ENCODE peak calls at places on chromosomes 6 and 20, in eight cellular contexts. O, X, G, R, A, V, B and H are unnamed samples.
A peak's percentile ranks its signal among the peaks of the same experiment; 100 is the strongest.

GRCh38 chr20:1841554-1842140 is 53.6 kb upstream of the SIRPA start:
- DNase-seq in O (no peak), X (no peak), G (no peak), R (no peak), A (peak; percentile 53), V (no peak), B (no peak), H (no peak)

GRCh38 chr6:109793793-109794192 is 102.7 kb downstream of the FIG4 start:
- DNase-seq in O (peak; percentile 94), X (no peak), G (no peak), R (peak; percentile 87), A (no peak), V (no peak), B (no peak), H (peak; percentile 51)

GRCh38 chr6:1858191-1858590 is 248.5 kb downstream of the FOXC1 start:
- DNase-seq in O (no peak), X (no peak), G (no peak), R (no peak), A (no peak), V (no peak), B (no peak), H (no peak)

GRCh38 chr20:10665027-10665561 is 8.7 kb downstream of the JAG1 start:
- DNase-seq in O (no peak), X (no peak), G (no peak), R (no peak), A (no peak), V (no peak), B (no peak), H (no peak)

GRCh38 chr6:11911535-11911934 is 100.6 kb upstream of the HIVEP1 start:
- DNase-seq in O (no peak), X (no peak), G (peak; percentile 31), R (no peak), A (no peak), V (no peak), B (no peak), H (no peak)

GRCh38 chr6:11710968-11711643 is 67.5 kb downstream of the ADTRP start:
- DNase-seq in O (no peak), X (no peak), G (no peak), R (no peak), A (no peak), V (no peak), B (no peak), H (no peak)

GRCh38 chr6:150865406-150866146 is at the start of gene MTHFD1L:
- DNase-seq in O (peak; percentile 89), X (peak; percentile 75), G (peak; percentile 86), R (peak; percentile 81), A (peak; percentile 55), V (peak; percentile 44), B (peak; percentile 47), H (peak; percentile 88)

GRCh38 chr20:60467771-60468170 is 509.5 kb downstream of the CDH26 start:
- DNase-seq in O (no peak), X (no peak), G (no peak), R (no peak), A (no peak), V (no peak), B (no peak), H (no peak)

GRCh38 chr20:3473944-3474343 is 3.1 kb downstream of the ATRN start:
- DNase-seq in O (no peak), X (no peak), G (no peak), R (no peak), A (no peak), V (no peak), B (no peak), H (no peak)

GRCh38 chr6:27940766-27941165 is 16.3 kb upstream of the OR2B6 start:
- DNase-seq in O (no peak), X (no peak), G (no peak), R (no peak), A (no peak), V (no peak), B (no peak), H (no peak)

GRCh38 chr6:104558746-104559145 is 301.0 kb downstream of the HACE1 start:
- DNase-seq in O (no peak), X (no peak), G (no peak), R (no peak), A (no peak), V (no peak), B (no peak), H (no peak)

GRCh38 chr20:48294942-48295341 is 509.7 kb upstream of the SULF2 start:
- DNase-seq in O (no peak), X (no peak), G (no peak), R (no peak), A (no peak), V (no peak), B (no peak), H (no peak)

GRCh38 chr6:131851049-131851769 is 43.4 kb downstream of the ENPP1 start:
- DNase-seq in O (no peak), X (no peak), G (no peak), R (no peak), A (no peak), V (no peak), B (no peak), H (no peak)

GRCh38 chr20:57199656-57200405 is 66.6 kb downstream of the BMP7 start:
- DNase-seq in O (no peak), X (no peak), G (no peak), R (no peak), A (no peak), V (no peak), B (no peak), H (no peak)

GRCh38 chr6:35214869-35215664 is 1.3 kb downstream of the SCUBE3 start:
- DNase-seq in O (no peak), X (no peak), G (no peak), R (no peak), A (no peak), V (no peak), B (no peak), H (no peak)

GRCh38 chr6:10163159-10163962 is 251.5 kb downstream of the TFAP2A start:
- DNase-seq in O (no peak), X (no peak), G (no peak), R (no peak), A (no peak), V (no peak), B (no peak), H (no peak)

GRCh38 chr6:87700729-87701675 is 1.0 kb downstream of the AKIRIN2 start:
- DNase-seq in O (peak; percentile 86), X (peak; percentile 20), G (peak; percentile 79), R (peak; percentile 55), A (no peak), V (peak; percentile 15), B (peak; percentile 20), H (peak; percentile 72)

GRCh38 chr6:129853996-129854711 is 7.0 kb downstream of the TMEM244 start:
- DNase-seq in O (peak; percentile 60), X (no peak), G (no peak), R (no peak), A (no peak), V (no peak), B (no peak), H (no peak)

GRCh38 chr6:13725570-13725969 is 13.9 kb upstream of the RANBP9 start:
- DNase-seq in O (no peak), X (no peak), G (no peak), R (no peak), A (no peak), V (no peak), B (no peak), H (no peak)